ENCODE peak calls at places on chromosome 4, in six cellular contexts. X is NCI-H748 treated with DMSO at 0.1 percent for 48 hours; U is fibroblast of lung; C is GM18507; P is brain pericyte; K is activated CD4-positive, alpha-beta T cell treated with anti-CD3 and anti-CD28 coated beads for 1 hour. Q is an unnamed sample.

GRCh38 chr4:5923306-5923830 is 30.5 kb upstream of the CRMP1 start:
- DNase-seq in U (no peak), K (no peak), C (no peak), X (no peak), P (no peak), Q (no peak)

GRCh38 chr4:144591401-144591800 is 54.6 kb upstream of the HHIP start:
- DNase-seq in K (no peak), C (no peak), X (no peak), U (peak), P (peak), Q (no peak)

GRCh38 chr4:140567722-140568121 is 1.0 kb downstream of the UCP1 start:
- DNase-seq in X (no peak), C (no peak), P (no peak), U (peak), K (no peak), Q (peak)

GRCh38 chr4:54320826-54321320 is 91.8 kb downstream of the PDGFRA start:
- DNase-seq in P (no peak), K (no peak), X (no peak), C (no peak), U (no peak), Q (no peak)

GRCh38 chr4:183659919-183660318 is 826 bp downstream of the TRAPPC11 start:
- DNase-seq in K (no peak), X (peak), U (peak), C (no peak), P (no peak), Q (no peak)

GRCh38 chr4:105436414-105436813 is 37.4 kb downstream of the PPA2 start:
- DNase-seq in P (no peak), C (no peak), U (no peak), X (no peak), K (no peak), Q (no peak)

GRCh38 chr4:76989391-76990061 is 40.0 kb downstream of the SEPTIN11 start:
- DNase-seq in P (no peak), X (no peak), C (no peak), K (peak), U (no peak), Q (no peak)

GRCh38 chr4:6806924-6807676 is 24.6 kb downstream of the KIAA0232 start:
- DNase-seq in P (no peak), U (peak), K (no peak), C (no peak), X (no peak), Q (no peak)

GRCh38 chr4:73870778-73871177 is 1.6 kb downstream of the CXCL1 start:
- DNase-seq in C (no peak), U (no peak), K (no peak), P (no peak), X (no peak), Q (no peak)

GRCh38 chr4:102344520-102344954 is 745 bp downstream of the SLC39A8 start:
- DNase-seq in P (no peak), X (peak), C (peak), K (peak), U (peak), Q (no peak)

GRCh38 chr4:185246453-185246852 is 37.1 kb downstream of the SNX25 start:
- DNase-seq in P (no peak), C (no peak), U (no peak), K (no peak), X (no peak), Q (no peak)

GRCh38 chr4:41359836-41360213 is 103.1 kb downstream of the UCHL1 start:
- DNase-seq in C (no peak), U (no peak), K (no peak), P (no peak), X (peak), Q (no peak)

GRCh38 chr4:98421106-98421505 is 159.9 kb downstream of the RAP1GDS1 start:
- DNase-seq in P (no peak), X (no peak), U (peak), C (no peak), K (no peak), Q (no peak)

GRCh38 chr4:2372488-2373030 is 45.9 kb downstream of the ZFYVE28 start:
- DNase-seq in P (no peak), U (no peak), K (no peak), X (no peak), C (no peak), Q (no peak)

GRCh38 chr4:8607603-8608481 is 15.3 kb downstream of the CPZ start:
- DNase-seq in U (no peak), P (no peak), X (no peak), C (peak), K (peak), Q (peak)

GRCh38 chr4:176150283-176150682 is 45.1 kb downstream of the SPATA4 start:
- DNase-seq in P (no peak), U (peak), K (no peak), X (no peak), C (no peak), Q (no peak)

GRCh38 chr4:85741921-85742591 is 267.1 kb downstream of the ARHGAP24 start:
- DNase-seq in X (no peak), K (no peak), U (no peak), P (no peak), C (no peak), Q (no peak)

GRCh38 chr4:77787969-77788368 is 31.2 kb downstream of the CNOT6L start:
- DNase-seq in C (no peak), X (no peak), K (no peak), P (no peak), U (no peak), Q (no peak)

GRCh38 chr4:18536420-18536819 is 514.9 kb upstream of the LCORL start:
- DNase-seq in P (no peak), K (no peak), X (no peak), C (no peak), U (no peak), Q (no peak)

GRCh38 chr4:108787724-108788123 is 24.9 kb upstream of the ETNPPL start:
- DNase-seq in X (no peak), C (no peak), U (no peak), K (no peak), P (no peak), Q (no peak)

GRCh38 chr4:176393306-176394013 is 73.7 kb downstream of the SPCS3 start:
- DNase-seq in K (no peak), X (no peak), U (no peak), C (no peak), P (no peak), Q (no peak)

GRCh38 chr4:16079046-16079445 is 4.8 kb downstream of the PROM1 start:
- DNase-seq in C (no peak), P (no peak), X (no peak), K (no peak), U (peak), Q (no peak)

GRCh38 chr4:10442976-10443375 is 14.2 kb downstream of the ZNF518B start:
- DNase-seq in C (no peak), X (no peak), K (no peak), P (no peak), U (peak), Q (no peak)

GRCh38 chr4:139247241-139247640 is 32.8 kb downstream of the MGARP start:
- DNase-seq in P (no peak), U (peak), C (no peak), X (no peak), K (no peak), Q (no peak)

GRCh38 chr4:183353557-183353956 is 31.3 kb upstream of the CLDN24 start:
- DNase-seq in K (no peak), P (no peak), C (no peak), U (no peak), X (no peak), Q (no peak)

GRCh38 chr4:4417886-4418285 is 31.0 kb downstream of the NSG1 start:
- DNase-seq in K (no peak), P (no peak), U (no peak), X (no peak), C (no peak), Q (no peak)

GRCh38 chr4:112031712-112032328 is 113.4 kb upstream of the FAM241A start:
- DNase-seq in U (peak), K (no peak), C (peak), P (peak), X (no peak), Q (no peak)

GRCh38 chr4:26779674-26780073 is 81.0 kb upstream of the STIM2 start:
- DNase-seq in P (no peak), U (peak), X (no peak), C (no peak), K (no peak), Q (no peak)

GRCh38 chr4:75470738-75471137 is 43.5 kb downstream of the RCHY1 start:
- DNase-seq in U (no peak), K (no peak), X (no peak), P (no peak), C (no peak), Q (no peak)

GRCh38 chr4:165393704-165394103 is 14.9 kb downstream of the CPE start:
- DNase-seq in K (no peak), X (no peak), P (no peak), U (peak), C (no peak), Q (no peak)

GRCh38 chr4:2071912-2072867 is 13.1 kb downstream of the NAT8L start:
- DNase-seq in X (no peak), C (no peak), K (no peak), U (no peak), P (no peak), Q (no peak)

GRCh38 chr4:158446106-158446505 is 75.6 kb upstream of the RXFP1 start:
- DNase-seq in P (peak), U (peak), X (no peak), K (no peak), C (no peak), Q (no peak)

GRCh38 chr4:103011378-103012025 is 8.0 kb downstream of the SLC9B1 start:
- DNase-seq in U (peak), C (no peak), X (no peak), P (no peak), K (no peak), Q (no peak)

GRCh38 chr4:157043131-157043530 is 32.8 kb upstream of the GLRB start:
- DNase-seq in C (no peak), U (peak), P (no peak), K (no peak), X (no peak), Q (no peak)

Q was measured in NCI-H2227 treated with DMSO at 0.1 percent for 48 hours.